ENCODE peak calls at places on chromosome X, in nine cellular contexts. One of them, this sample, is unnamed. For H3K9me3, the result is how much of the 10 kb centered on the place peaks cover.

GRCh38 chrX:55143621-55144020 is 54.8 kb downstream of the PAGE2 start:
- DNase-seq in cardiac muscle cell: no peak
- DNase-seq in lung: no peak
- DNase-seq in effector memory CD4-positive, alpha-beta T cell: no peak
- DNase-seq in transverse colon: no peak
- DNase-seq in astrocyte: no peak
- DNase-seq in thyroid gland: no peak
- DNase-seq in CD8-positive, alpha-beta memory T cell: no peak
- DNase-seq in psoas muscle: no peak
- DNase-seq in this sample: no peak

GRCh38 chrX:7062276-7062675 is 85.2 kb upstream of the STS start:
- DNase-seq in cardiac muscle cell: no peak
- DNase-seq in lung: no peak
- DNase-seq in effector memory CD4-positive, alpha-beta T cell: no peak
- DNase-seq in transverse colon: no peak
- DNase-seq in astrocyte: peak
- DNase-seq in thyroid gland: no peak
- DNase-seq in CD8-positive, alpha-beta memory T cell: no peak
- DNase-seq in psoas muscle: no peak
- DNase-seq in this sample: no peak

GRCh38 chrX:33987458-33987857 is 144.7 kb downstream of the FAM47A start:
- DNase-seq in cardiac muscle cell: no peak
- DNase-seq in lung: no peak
- DNase-seq in effector memory CD4-positive, alpha-beta T cell: no peak
- DNase-seq in transverse colon: no peak
- DNase-seq in astrocyte: no peak
- DNase-seq in thyroid gland: no peak
- DNase-seq in CD8-positive, alpha-beta memory T cell: no peak
- DNase-seq in psoas muscle: no peak
- DNase-seq in this sample: no peak

GRCh38 chrX:17412692-17413091 is 37.7 kb downstream of the NHS start:
- DNase-seq in cardiac muscle cell: no peak
- DNase-seq in lung: no peak
- DNase-seq in effector memory CD4-positive, alpha-beta T cell: no peak
- DNase-seq in transverse colon: no peak
- DNase-seq in astrocyte: peak
- DNase-seq in thyroid gland: no peak
- DNase-seq in CD8-positive, alpha-beta memory T cell: no peak
- DNase-seq in psoas muscle: no peak
- DNase-seq in this sample: no peak

GRCh38 chrX:6159468-6159867 is 69.2 kb downstream of the NLGN4X start:
- DNase-seq in cardiac muscle cell: peak
- DNase-seq in lung: no peak
- DNase-seq in effector memory CD4-positive, alpha-beta T cell: no peak
- DNase-seq in transverse colon: no peak
- DNase-seq in astrocyte: no peak
- DNase-seq in thyroid gland: no peak
- DNase-seq in CD8-positive, alpha-beta memory T cell: no peak
- DNase-seq in psoas muscle: no peak
- DNase-seq in this sample: no peak

GRCh38 chrX:816411-816810 is 185.8 kb downstream of the SHOX start:
- DNase-seq in cardiac muscle cell: no peak
- DNase-seq in lung: no peak
- DNase-seq in effector memory CD4-positive, alpha-beta T cell: no peak
- DNase-seq in transverse colon: no peak
- DNase-seq in astrocyte: no peak
- DNase-seq in thyroid gland: no peak
- DNase-seq in CD8-positive, alpha-beta memory T cell: no peak
- DNase-seq in psoas muscle: no peak
- DNase-seq in this sample: peak

GRCh38 chrX:139844163-139844562 is 88.7 kb downstream of the ATP11C start:
- DNase-seq in cardiac muscle cell: no peak
- DNase-seq in lung: no peak
- DNase-seq in effector memory CD4-positive, alpha-beta T cell: no peak
- DNase-seq in transverse colon: no peak
- DNase-seq in astrocyte: no peak
- DNase-seq in thyroid gland: peak
- DNase-seq in CD8-positive, alpha-beta memory T cell: no peak
- DNase-seq in psoas muscle: no peak
- DNase-seq in this sample: no peak

GRCh38 chrX:12269484-12269883 is 131.2 kb downstream of the FRMPD4 start:
- DNase-seq in cardiac muscle cell: no peak
- DNase-seq in lung: no peak
- DNase-seq in effector memory CD4-positive, alpha-beta T cell: no peak
- DNase-seq in transverse colon: no peak
- DNase-seq in astrocyte: no peak
- DNase-seq in thyroid gland: no peak
- DNase-seq in CD8-positive, alpha-beta memory T cell: no peak
- DNase-seq in psoas muscle: no peak
- DNase-seq in this sample: no peak

GRCh38 chrX:76279007-76279406 is 106.1 kb downstream of the PBDC1 start:
- DNase-seq in cardiac muscle cell: peak
- DNase-seq in lung: peak
- DNase-seq in effector memory CD4-positive, alpha-beta T cell: peak
- DNase-seq in transverse colon: peak
- DNase-seq in astrocyte: peak
- DNase-seq in thyroid gland: peak
- DNase-seq in CD8-positive, alpha-beta memory T cell: peak
- DNase-seq in psoas muscle: no peak
- DNase-seq in this sample: no peak

GRCh38 chrX:132954323-132954722 is 4.1 kb downstream of the HS6ST2 start:
- DNase-seq in cardiac muscle cell: no peak
- DNase-seq in lung: no peak
- DNase-seq in effector memory CD4-positive, alpha-beta T cell: no peak
- DNase-seq in transverse colon: no peak
- DNase-seq in astrocyte: no peak
- DNase-seq in thyroid gland: no peak
- DNase-seq in CD8-positive, alpha-beta memory T cell: no peak
- DNase-seq in psoas muscle: no peak
- DNase-seq in this sample: no peak

GRCh38 chrX:73268463-73268862 is 53.8 kb upstream of the NAP1L2 start:
- DNase-seq in cardiac muscle cell: no peak
- DNase-seq in lung: no peak
- DNase-seq in effector memory CD4-positive, alpha-beta T cell: no peak
- DNase-seq in transverse colon: no peak
- DNase-seq in astrocyte: no peak
- DNase-seq in thyroid gland: no peak
- DNase-seq in CD8-positive, alpha-beta memory T cell: no peak
- DNase-seq in psoas muscle: no peak
- DNase-seq in this sample: no peak

GRCh38 chrX:103793541-103793932 is 16.9 kb downstream of the PLP1 start:
- DNase-seq in cardiac muscle cell: no peak
- DNase-seq in lung: no peak
- DNase-seq in effector memory CD4-positive, alpha-beta T cell: no peak
- DNase-seq in transverse colon: no peak
- DNase-seq in astrocyte: peak
- DNase-seq in thyroid gland: no peak
- DNase-seq in CD8-positive, alpha-beta memory T cell: no peak
- DNase-seq in psoas muscle: no peak
- DNase-seq in this sample: no peak

GRCh38 chrX:113800955-113801354 is 782.9 kb upstream of the HTR2C start:
- DNase-seq in cardiac muscle cell: no peak
- DNase-seq in lung: no peak
- DNase-seq in effector memory CD4-positive, alpha-beta T cell: no peak
- DNase-seq in transverse colon: no peak
- DNase-seq in astrocyte: no peak
- DNase-seq in thyroid gland: no peak
- DNase-seq in CD8-positive, alpha-beta memory T cell: no peak
- DNase-seq in psoas muscle: no peak
- DNase-seq in this sample: no peak

GRCh38 chrX:65702956-65703355 is 35.5 kb downstream of the MSN start:
- DNase-seq in cardiac muscle cell: no peak
- DNase-seq in lung: no peak
- DNase-seq in effector memory CD4-positive, alpha-beta T cell: no peak
- DNase-seq in transverse colon: no peak
- DNase-seq in astrocyte: no peak
- DNase-seq in thyroid gland: no peak
- DNase-seq in CD8-positive, alpha-beta memory T cell: no peak
- DNase-seq in psoas muscle: no peak
- DNase-seq in this sample: no peak

GRCh38 chrX:23478056-23478455 is 143.4 kb downstream of the PTCHD1 start:
- DNase-seq in cardiac muscle cell: no peak
- DNase-seq in lung: no peak
- DNase-seq in effector memory CD4-positive, alpha-beta T cell: no peak
- DNase-seq in transverse colon: no peak
- DNase-seq in astrocyte: peak
- DNase-seq in thyroid gland: no peak
- DNase-seq in CD8-positive, alpha-beta memory T cell: no peak
- DNase-seq in psoas muscle: no peak
- DNase-seq in this sample: no peak

GRCh38 chrX:38335382-38335781 is 8.1 kb upstream of the RPGR start:
- DNase-seq in cardiac muscle cell: no peak
- DNase-seq in lung: no peak
- DNase-seq in effector memory CD4-positive, alpha-beta T cell: no peak
- DNase-seq in transverse colon: no peak
- DNase-seq in astrocyte: no peak
- DNase-seq in thyroid gland: no peak
- DNase-seq in CD8-positive, alpha-beta memory T cell: no peak
- DNase-seq in psoas muscle: no peak
- DNase-seq in this sample: no peak

GRCh38 chrX:115047181-115047580 is 29.8 kb upstream of the IL13RA2 start:
- DNase-seq in cardiac muscle cell: no peak
- DNase-seq in lung: no peak
- DNase-seq in effector memory CD4-positive, alpha-beta T cell: no peak
- DNase-seq in transverse colon: no peak
- DNase-seq in astrocyte: peak
- DNase-seq in thyroid gland: no peak
- DNase-seq in CD8-positive, alpha-beta memory T cell: no peak
- DNase-seq in psoas muscle: no peak
- DNase-seq in this sample: no peak

GRCh38 chrX:96407043-96407442 is 277.6 kb upstream of the DIAPH2 start:
- DNase-seq in cardiac muscle cell: no peak
- DNase-seq in lung: no peak
- DNase-seq in effector memory CD4-positive, alpha-beta T cell: no peak
- DNase-seq in transverse colon: peak
- DNase-seq in astrocyte: peak
- DNase-seq in thyroid gland: peak
- DNase-seq in CD8-positive, alpha-beta memory T cell: no peak
- DNase-seq in psoas muscle: no peak
- DNase-seq in this sample: no peak

GRCh38 chrX:57930051-57930450 is 19.8 kb upstream of the ZXDA start:
- DNase-seq in cardiac muscle cell: no peak
- DNase-seq in lung: no peak
- DNase-seq in effector memory CD4-positive, alpha-beta T cell: no peak
- DNase-seq in transverse colon: no peak
- DNase-seq in astrocyte: no peak
- DNase-seq in thyroid gland: no peak
- DNase-seq in CD8-positive, alpha-beta memory T cell: no peak
- DNase-seq in psoas muscle: no peak
- DNase-seq in this sample: no peak

GRCh38 chrX:57932266-57932665 is 22.0 kb upstream of the ZXDA start:
- DNase-seq in cardiac muscle cell: no peak
- DNase-seq in lung: no peak
- DNase-seq in effector memory CD4-positive, alpha-beta T cell: no peak
- DNase-seq in transverse colon: no peak
- DNase-seq in astrocyte: no peak
- DNase-seq in thyroid gland: no peak
- DNase-seq in CD8-positive, alpha-beta memory T cell: no peak
- DNase-seq in psoas muscle: no peak
- DNase-seq in this sample: no peak

GRCh38 chrX:57925806-57926205 is 15.5 kb upstream of the ZXDA start:
- DNase-seq in cardiac muscle cell: no peak
- DNase-seq in lung: no peak
- DNase-seq in effector memory CD4-positive, alpha-beta T cell: no peak
- DNase-seq in transverse colon: no peak
- DNase-seq in astrocyte: no peak
- DNase-seq in thyroid gland: no peak
- DNase-seq in CD8-positive, alpha-beta memory T cell: no peak
- DNase-seq in psoas muscle: no peak
- DNase-seq in this sample: no peak

GRCh38 chrX:57933321-57933720 is 23.1 kb upstream of the ZXDA start:
- DNase-seq in cardiac muscle cell: no peak
- DNase-seq in lung: no peak
- DNase-seq in effector memory CD4-positive, alpha-beta T cell: no peak
- DNase-seq in transverse colon: no peak
- DNase-seq in astrocyte: no peak
- DNase-seq in thyroid gland: no peak
- DNase-seq in CD8-positive, alpha-beta memory T cell: no peak
- DNase-seq in psoas muscle: no peak
- DNase-seq in this sample: no peak

GRCh38 chrX:57929373-57929772 is 19.1 kb upstream of the ZXDA start:
- DNase-seq in cardiac muscle cell: peak
- DNase-seq in lung: no peak
- DNase-seq in effector memory CD4-positive, alpha-beta T cell: no peak
- DNase-seq in transverse colon: no peak
- DNase-seq in astrocyte: no peak
- DNase-seq in thyroid gland: no peak
- DNase-seq in CD8-positive, alpha-beta memory T cell: no peak
- DNase-seq in psoas muscle: no peak
- DNase-seq in this sample: no peak
- H3K9me3 ChIP-seq in cardiac muscle cell: under half
- H3K9me3 ChIP-seq in lung: under half
- H3K9me3 ChIP-seq in effector memory CD4-positive, alpha-beta T cell: under half
- H3K9me3 ChIP-seq in transverse colon: under half
- H3K9me3 ChIP-seq in astrocyte: under half
- H3K9me3 ChIP-seq in thyroid gland: under half
- H3K9me3 ChIP-seq in CD8-positive, alpha-beta memory T cell: under half
- H3K9me3 ChIP-seq in psoas muscle: under half
- H3K9me3 ChIP-seq in this sample: under half

GRCh38 chrX:49726966-49727365 is 31.2 kb upstream of the PAGE1 start:
- DNase-seq in cardiac muscle cell: no peak
- DNase-seq in lung: no peak
- DNase-seq in effector memory CD4-positive, alpha-beta T cell: no peak
- DNase-seq in transverse colon: no peak
- DNase-seq in astrocyte: no peak
- DNase-seq in thyroid gland: no peak
- DNase-seq in CD8-positive, alpha-beta memory T cell: no peak
- DNase-seq in psoas muscle: no peak
- DNase-seq in this sample: no peak
- H3K9me3 ChIP-seq in cardiac muscle cell: under half
- H3K9me3 ChIP-seq in lung: under half
- H3K9me3 ChIP-seq in effector memory CD4-positive, alpha-beta T cell: under half
- H3K9me3 ChIP-seq in transverse colon: under half
- H3K9me3 ChIP-seq in astrocyte: under half
- H3K9me3 ChIP-seq in thyroid gland: under half
- H3K9me3 ChIP-seq in CD8-positive, alpha-beta memory T cell: under half
- H3K9me3 ChIP-seq in psoas muscle: under half
- H3K9me3 ChIP-seq in this sample: under half

GRCh38 chrX:68490644-68491043 is 8.2 kb upstream of the YIPF6 start:
- DNase-seq in cardiac muscle cell: peak
- DNase-seq in lung: no peak
- DNase-seq in effector memory CD4-positive, alpha-beta T cell: no peak
- DNase-seq in transverse colon: no peak
- DNase-seq in astrocyte: no peak
- DNase-seq in thyroid gland: no peak
- DNase-seq in CD8-positive, alpha-beta memory T cell: no peak
- DNase-seq in psoas muscle: no peak
- DNase-seq in this sample: no peak
- H3K9me3 ChIP-seq in cardiac muscle cell: under half
- H3K9me3 ChIP-seq in lung: under half
- H3K9me3 ChIP-seq in effector memory CD4-positive, alpha-beta T cell: under half
- H3K9me3 ChIP-seq in transverse colon: under half
- H3K9me3 ChIP-seq in astrocyte: under half
- H3K9me3 ChIP-seq in thyroid gland: under half
- H3K9me3 ChIP-seq in CD8-positive, alpha-beta memory T cell: under half
- H3K9me3 ChIP-seq in psoas muscle: under half
- H3K9me3 ChIP-seq in this sample: under half

DNA sequence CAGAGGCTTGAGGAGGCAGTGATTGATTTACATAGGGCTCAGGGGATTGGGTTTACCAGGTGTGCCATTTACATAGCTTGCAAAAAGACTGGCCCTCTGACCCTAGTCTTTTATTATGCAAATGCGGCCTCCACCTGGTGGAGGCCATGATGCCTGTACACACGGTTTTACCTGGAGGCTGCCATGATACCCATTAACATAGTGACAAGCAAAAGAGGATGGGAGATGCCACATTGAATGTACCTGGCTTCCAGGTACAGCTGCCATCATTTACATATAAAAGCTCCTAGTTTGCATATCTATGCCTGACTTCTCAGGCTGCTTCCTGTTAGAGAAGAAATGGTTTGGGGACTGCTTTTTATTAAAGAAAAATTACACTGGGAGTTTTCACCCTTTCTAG is 72.0 kb downstream of the NEXMIF start:
- DNase-seq in cardiac muscle cell: no peak
- DNase-seq in lung: no peak
- DNase-seq in effector memory CD4-positive, alpha-beta T cell: no peak
- DNase-seq in transverse colon: no peak
- DNase-seq in astrocyte: no peak
- DNase-seq in thyroid gland: no peak
- DNase-seq in CD8-positive, alpha-beta memory T cell: no peak
- DNase-seq in psoas muscle: no peak
- DNase-seq in this sample: no peak
- H3K9me3 ChIP-seq in cardiac muscle cell: under half
- H3K9me3 ChIP-seq in lung: under half
- H3K9me3 ChIP-seq in effector memory CD4-positive, alpha-beta T cell: under half
- H3K9me3 ChIP-seq in transverse colon: under half
- H3K9me3 ChIP-seq in astrocyte: under half
- H3K9me3 ChIP-seq in thyroid gland: under half
- H3K9me3 ChIP-seq in CD8-positive, alpha-beta memory T cell: under half
- H3K9me3 ChIP-seq in psoas muscle: under half
- H3K9me3 ChIP-seq in this sample: under half